ENCODE peak calls at places on chromosomes 3 and 15, in five cellular contexts. I, S, A, N and U are unnamed samples.

GRCh38 chr15:40317580-40317979 is 5.9 kb upstream of the INAFM2 start:
- DNase-seq in I (no peak), N (no peak), A (no peak), S (no peak), U (no peak)

GRCh38 chr3:36876181-36876936 is 68.5 kb downstream of the TRANK1 start:
- DNase-seq in A (no peak), S (no peak), I (peak; percentile 81), N (no peak), U (no peak)

GRCh38 chr15:26971303-26972018 is 480 bp downstream of the GABRG3 start:
- DNase-seq in I (no peak), A (no peak), N (no peak), S (no peak), U (peak; percentile 40)

GRCh38 chr3:54374214-54374855 is 252.0 kb downstream of the CACNA2D3 start:
- DNase-seq in I (no peak), A (no peak), S (peak; percentile 10), N (no peak), U (peak; percentile 59)

GRCh38 chr3:172246107-172246870 is 202.0 kb downstream of the GHSR start:
- DNase-seq in S (no peak), N (no peak), I (no peak), A (no peak), U (no peak)

GRCh38 chr3:25468866-25469319 is 40.8 kb downstream of the RARB start:
- DNase-seq in S (no peak), N (no peak), I (no peak), A (peak; percentile 82), U (no peak)

GRCh38 chr15:98949624-98950023 is 58.0 kb downstream of the PGPEP1L start:
- DNase-seq in S (no peak), A (no peak), I (no peak), N (no peak), U (no peak)

GRCh38 chr3:80767599-80767998 is 993.8 kb downstream of the GBE1 start:
- DNase-seq in S (no peak), N (peak; percentile 56), A (no peak), I (no peak), U (no peak)

GRCh38 chr15:100005013-100005412 is 271.8 kb upstream of the LYSMD4 start:
- DNase-seq in S (no peak), N (no peak), I (no peak), A (no peak), U (no peak)

GRCh38 chr15:31606261-31606669 is 279.6 kb downstream of the KLF13 start:
- DNase-seq in I (no peak), S (peak; percentile 44), A (peak; percentile 83), N (peak; percentile 85), U (no peak)

GRCh38 chr3:186142556-186142955 is 33.7 kb upstream of the ETV5 start:
- DNase-seq in N (no peak), I (no peak), S (no peak), A (no peak), U (no peak)

GRCh38 chr15:28960979-28961378 is 75.2 kb downstream of the APBA2 start:
- DNase-seq in N (peak; percentile 94), A (peak; percentile 70), I (no peak), S (peak; percentile 89), U (peak; percentile 16)

GRCh38 chr3:191074511-191074910 is 124.5 kb upstream of the OSTN start:
- DNase-seq in I (no peak), A (no peak), N (no peak), S (no peak), U (no peak)

GRCh38 chr3:191070762-191071365 is 128.2 kb upstream of the OSTN start:
- DNase-seq in I (no peak), S (no peak), N (peak; percentile 62), A (peak; percentile 37), U (no peak)

GRCh38 chr3:191068946-191069813 is 129.9 kb upstream of the OSTN start:
- DNase-seq in I (no peak), N (peak; percentile 62), S (no peak), A (no peak), U (no peak)

GRCh38 chr3:191066669-191067068 is 132.4 kb upstream of the OSTN start:
- DNase-seq in S (peak; percentile 9), A (peak; percentile 42), I (no peak), N (peak; percentile 92), U (no peak)

DNA sequence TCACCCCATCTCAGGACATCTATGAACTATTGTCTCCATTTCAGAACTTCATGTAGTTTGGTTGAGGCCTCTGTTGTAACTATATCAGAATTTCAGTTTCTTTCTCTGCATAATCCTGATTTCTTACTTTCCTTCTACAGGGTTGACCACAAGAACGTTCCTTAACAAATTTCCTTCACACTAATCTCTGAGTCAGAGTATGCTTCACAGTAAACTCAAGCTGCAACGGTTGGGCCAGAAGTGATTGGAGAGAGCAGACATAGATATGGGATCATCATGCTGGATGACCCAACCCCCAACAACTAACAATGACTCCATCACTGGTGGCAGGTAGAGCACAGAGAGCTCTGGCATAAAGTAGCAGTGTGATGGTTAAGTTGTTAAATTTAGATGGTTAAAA is 128.8 kb upstream of the OSTN start:
- DNase-seq in A (peak; percentile 82), S (no peak), I (no peak), N (peak; percentile 94), U (no peak)
- H3K27ac ChIP-seq in A (peak overlapping the region; percentile 55), S (no peak overlapping the region), I (no peak overlapping the region), N (peak overlapping the region; percentile 86), U (no peak overlapping the region)

GRCh38 chr15:43241100-43241499 is 20.3 kb upstream of the EPB42 start:
- DNase-seq in I (no peak), N (no peak), A (peak; percentile 34), S (no peak), U (no peak)

GRCh38 chr15:43239732-43240491 is 19.1 kb upstream of the EPB42 start:
- DNase-seq in S (no peak), A (no peak), I (no peak), N (peak; percentile 26), U (peak; percentile 11)

GRCh38 chr15:43238691-43239131 is 17.9 kb upstream of the EPB42 start:
- DNase-seq in A (no peak), I (no peak), N (no peak), S (no peak), U (no peak)

GRCh38 chr15:43235536-43235935 is 14.7 kb upstream of the EPB42 start:
- DNase-seq in A (no peak), N (no peak), S (no peak), I (no peak), U (no peak)

GRCh38 chr15:43237842-43238470 is 17.1 kb upstream of the EPB42 start:
- DNase-seq in S (no peak), A (no peak), N (no peak), I (no peak), U (no peak)
- H3K27ac ChIP-seq in S (no peak overlapping the region), A (no peak overlapping the region), N (no peak overlapping the region), I (no peak overlapping the region), U (no peak overlapping the region)

DNA sequence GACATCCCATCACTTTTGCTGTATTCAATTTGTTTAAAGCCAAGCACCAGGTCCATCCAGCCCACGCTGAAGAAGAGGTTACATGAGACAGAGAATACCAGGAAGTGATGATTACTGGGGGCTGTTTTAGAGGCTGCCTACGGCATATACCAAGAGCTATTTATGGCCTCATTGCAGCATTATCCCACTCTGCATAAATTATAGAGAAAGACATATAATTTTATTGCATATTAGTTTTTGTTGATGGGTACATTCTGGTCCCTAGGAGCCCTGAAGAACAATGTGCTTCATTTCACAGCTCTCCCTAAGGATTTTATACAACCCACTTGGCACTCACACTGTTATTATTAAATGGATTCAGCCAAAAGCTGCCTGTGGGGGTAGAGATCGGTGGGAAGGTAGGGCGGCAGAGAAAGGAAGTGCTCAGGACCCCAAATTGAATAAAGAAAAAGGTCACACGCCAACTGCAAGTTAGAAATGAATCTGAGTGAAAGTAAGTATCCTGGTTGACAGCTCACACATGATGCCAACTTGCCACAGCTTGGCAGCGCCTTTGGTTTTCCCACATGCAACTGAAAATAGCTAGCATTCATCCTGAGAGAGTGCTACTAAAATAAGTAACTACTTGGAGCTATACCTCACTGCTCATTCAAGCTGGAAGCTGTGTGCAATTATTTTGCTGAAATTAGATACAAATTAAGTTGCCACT is 73.7 kb downstream of the CCNL1 start:
- DNase-seq in A (no peak), N (no peak), I (no peak), S (no peak), U (no peak)
- H3K27ac ChIP-seq in A (no peak overlapping the region), N (peak overlapping the region; percentile 98), I (no peak overlapping the region), S (no peak overlapping the region), U (no peak overlapping the region)

GRCh38 chr3:14542656-14543055 is 2.5 kb upstream of the GRIP2 start:
- DNase-seq in I (no peak), N (no peak), A (no peak), S (no peak), U (no peak)
- H3K27ac ChIP-seq in I (no peak overlapping the region), N (no peak overlapping the region), A (no peak overlapping the region), S (no peak overlapping the region), U (no peak overlapping the region)

DNA sequence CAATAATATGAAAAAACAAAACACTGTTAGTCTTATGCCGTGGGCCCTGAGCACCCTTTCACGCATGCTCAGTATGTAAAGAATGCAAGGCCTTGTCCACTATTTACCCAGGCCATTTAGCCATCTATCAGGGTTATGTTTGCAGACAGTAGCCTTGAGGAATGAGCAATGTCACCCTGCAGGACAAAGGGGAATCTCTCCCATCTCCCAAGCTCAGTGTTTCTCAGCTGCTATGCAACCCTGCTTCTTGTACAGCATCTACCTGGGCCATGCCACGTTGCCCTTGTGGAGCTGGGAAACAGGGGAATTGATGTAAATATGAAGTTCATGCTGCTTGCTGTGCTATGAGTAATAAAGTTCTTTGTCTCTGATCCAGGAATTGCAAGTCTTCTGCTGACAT is 51.5 kb upstream of the SLCO2A1 start:
- DNase-seq in N (no peak), A (no peak), S (no peak), I (no peak), U (no peak)
- H3K27ac ChIP-seq in N (no peak overlapping the region), A (no peak overlapping the region), S (no peak overlapping the region), I (no peak overlapping the region), U (no peak overlapping the region)

GRCh38 chr15:89142423-89142822 is 54.2 kb downstream of the ABHD2 start:
- DNase-seq in I (no peak), S (no peak), A (no peak), N (no peak), U (peak; percentile 39)
- H3K27ac ChIP-seq in I (no peak overlapping the region), S (no peak overlapping the region), A (no peak overlapping the region), N (no peak overlapping the region), U (no peak overlapping the region)

DNA sequence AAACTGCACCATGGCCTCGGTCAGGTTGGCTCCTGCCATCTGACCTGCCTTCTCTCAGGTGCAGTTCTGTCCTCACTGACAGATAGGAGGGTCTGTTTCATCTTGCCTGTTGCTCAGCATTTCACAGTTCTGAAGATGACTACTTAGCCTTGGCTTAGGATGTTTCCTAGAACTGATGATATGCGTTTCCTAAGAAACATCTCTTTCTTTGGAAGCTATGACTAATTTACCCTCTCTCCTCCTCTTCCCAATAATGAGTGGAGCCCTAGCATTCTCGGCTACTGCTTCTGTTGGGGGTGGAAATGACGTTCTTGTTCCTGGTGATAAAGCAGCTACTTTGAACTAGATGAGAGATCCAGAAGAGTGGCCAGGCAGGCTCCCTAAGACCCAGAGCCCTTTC is 27.3 kb downstream of the DUOX1 start:
- DNase-seq in S (no peak), N (no peak), A (peak; percentile 18), I (no peak), U (no peak)
- H3K27ac ChIP-seq in S (no peak overlapping the region), N (no peak overlapping the region), A (no peak overlapping the region), I (no peak overlapping the region), U (no peak overlapping the region)

GRCh38 chr3:179045719-179046402 is 25.7 kb downstream of the ZMAT3 start:
- DNase-seq in S (no peak), I (no peak), A (no peak), N (no peak), U (no peak)
- H3K27ac ChIP-seq in S (no peak overlapping the region), I (no peak overlapping the region), A (no peak overlapping the region), N (no peak overlapping the region), U (no peak overlapping the region)